ENCODE peak calls at places on chromosomes 12 and 14, in four cellular contexts. F is H1, G is GM12878, E is HepG2. C is an unnamed sample. For H3K9me3, the result is how much of the 10 kb centered on the place peaks cover.

GRCh38 chr12:14076538-14076937 is 95.1 kb upstream of the GRIN2B start:
- DNase-seq in E (no peak), F (no peak), G (no peak), C (no peak)

GRCh38 chr14:35155962-35156361 is 33.6 kb downstream of the PRORP start:
- DNase-seq in E (no peak), G (no peak), F (no peak), C (no peak)

GRCh38 chr12:68839183-68840147 is 31.5 kb downstream of the MDM2 start:
- DNase-seq in E (no peak), G (no peak), F (no peak), C (no peak)

GRCh38 chr12:56684745-56685369 is 3.2 kb downstream of the PTGES3 start:
- DNase-seq in G (no peak), E (no peak), F (no peak), C (no peak)

GRCh38 chr14:74018029-74018703 is 922 bp downstream of the ENTPD5 start:
- DNase-seq in E (peak), G (no peak), F (no peak), C (no peak)

GRCh38 chr12:89180496-89180895 is 171.8 kb downstream of the DUSP6 start:
- DNase-seq in F (no peak), E (no peak), G (no peak), C (no peak)

GRCh38 chr12:55385911-55386310 is 14.4 kb upstream of the OR6C65 start:
- DNase-seq in G (no peak), E (no peak), F (no peak), C (no peak)

GRCh38 chr12:15230751-15231150 is 9.5 kb upstream of the RERG start:
- DNase-seq in E (no peak), F (no peak), G (no peak), C (no peak)

DNA sequence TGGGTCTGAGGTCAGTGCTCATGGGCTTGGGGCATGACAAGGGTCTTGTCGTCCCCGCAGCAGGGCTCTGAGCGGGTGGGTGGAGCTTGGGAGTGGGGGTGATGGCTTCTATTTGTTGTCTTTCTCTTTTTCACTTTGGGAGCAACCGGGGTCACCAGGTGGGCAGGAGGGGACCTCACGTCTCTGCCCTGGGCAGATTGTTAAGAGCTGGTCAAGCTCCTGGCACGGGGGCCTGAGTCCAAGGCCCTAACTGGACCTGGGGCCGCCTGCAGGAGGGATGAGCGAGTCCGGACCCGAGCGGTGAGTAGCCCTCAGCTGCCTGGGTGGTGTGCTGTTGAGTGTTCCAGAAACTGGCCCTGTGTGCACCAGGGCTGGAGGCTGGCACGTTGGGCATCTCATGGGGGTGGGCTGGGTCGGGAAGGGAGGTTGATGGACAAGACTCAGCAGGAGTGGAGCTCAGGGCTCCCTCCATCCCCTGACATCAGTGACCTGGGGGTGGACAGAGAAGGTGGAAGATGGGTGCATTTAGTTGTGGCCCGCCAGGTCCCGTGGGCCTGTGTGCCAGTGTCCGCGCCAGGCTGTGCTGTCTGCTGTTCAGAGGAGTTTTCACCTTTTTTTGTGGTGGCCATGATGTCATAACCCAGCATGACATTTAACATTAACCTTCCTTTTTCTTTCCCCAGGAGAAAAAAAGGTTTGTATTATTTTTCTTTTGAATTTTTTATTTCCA is 27.5 kb downstream of the RTL1 start:
- DNase-seq in G (no peak), E (no peak), F (no peak), C (no peak)
- H3K9ac ChIP-seq in G (no peak), E (no peak), F (no peak), C (no peak)

GRCh38 chr14:61188196-61188595 is 92.9 kb downstream of the TMEM30B start:
- DNase-seq in G (no peak), E (no peak), F (no peak), C (no peak)
- TF ChIP-seq ATF2 in G (no peak), E (no peak), F (no peak), C (no peak)

GRCh38 chr14:105913861-105914260 is 387.5 kb downstream of the TMEM121 start:
- DNase-seq in G (no peak), E (no peak), F (no peak), C (no peak)

GRCh38 chr14:105917933-105918436 is 391.6 kb downstream of the TMEM121 start:
- DNase-seq in E (no peak), F (no peak), G (no peak), C (no peak)

GRCh38 chr14:105913221-105913620 is 386.8 kb downstream of the TMEM121 start:
- DNase-seq in E (no peak), G (no peak), F (no peak), C (no peak)

GRCh38 chr14:105912641-105913180 is 386.3 kb downstream of the TMEM121 start:
- DNase-seq in G (no peak), E (no peak), F (no peak), C (no peak)

GRCh38 chr14:105914738-105915385 is 388.5 kb downstream of the TMEM121 start:
- DNase-seq in E (no peak), F (no peak), G (no peak), C (no peak)
- H3K9me3 ChIP-seq in E (under half), F (under half), G (under half), C (under half)

DNA sequence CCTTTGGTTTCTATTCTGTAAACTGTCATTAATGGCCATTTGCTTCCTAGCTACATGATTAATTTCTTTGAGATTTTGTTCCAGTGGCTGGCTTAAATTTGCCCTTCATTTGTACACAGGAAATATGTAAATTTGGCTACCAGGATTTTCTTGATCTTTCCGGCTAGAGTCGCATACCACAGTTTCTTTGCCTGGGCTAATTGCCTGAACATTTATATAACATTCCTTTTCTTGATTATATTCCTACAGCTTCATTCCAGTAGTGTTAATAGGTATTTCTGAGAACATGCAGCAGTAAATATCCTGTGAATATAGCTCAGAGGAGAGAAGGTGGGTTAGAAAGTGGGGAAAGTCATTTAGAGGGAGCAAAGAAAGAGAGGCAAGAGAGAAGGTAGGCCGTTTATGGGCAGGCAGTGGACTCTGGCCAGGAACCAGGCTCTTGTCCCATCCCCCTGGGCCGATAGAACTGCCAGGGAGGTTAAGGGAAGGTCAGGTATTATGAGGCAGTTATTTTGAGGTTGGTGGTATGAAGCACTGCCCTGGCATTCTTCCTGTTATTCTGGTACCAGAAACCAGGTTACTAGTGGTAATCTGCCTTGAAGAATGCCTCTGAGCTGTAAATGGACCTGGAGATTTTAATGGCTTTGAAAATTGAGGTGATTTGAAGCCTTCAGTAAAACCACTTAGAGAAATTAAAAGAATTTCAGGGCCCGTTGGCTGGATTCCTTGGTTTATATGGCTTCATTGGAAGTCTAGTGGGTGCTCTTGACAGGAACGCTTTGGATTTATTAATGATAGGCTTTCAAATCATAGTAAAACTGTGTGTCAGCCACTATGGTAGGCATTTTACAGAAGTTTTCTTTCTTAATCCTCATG is 4.4 kb downstream of the RNF10 start:
- DNase-seq in G (no peak), F (no peak), E (peak), C (no peak)
- H3K9ac ChIP-seq in G (peak), F (no peak), E (peak), C (no peak)

GRCh38 chr14:23174266-23174665 is 9.2 kb downstream of the SLC7A8 start:
- DNase-seq in E (no peak), F (no peak), G (no peak), C (no peak)
- TF ChIP-seq ATF2 in E (no peak), F (no peak), G (no peak), C (no peak)

DNA sequence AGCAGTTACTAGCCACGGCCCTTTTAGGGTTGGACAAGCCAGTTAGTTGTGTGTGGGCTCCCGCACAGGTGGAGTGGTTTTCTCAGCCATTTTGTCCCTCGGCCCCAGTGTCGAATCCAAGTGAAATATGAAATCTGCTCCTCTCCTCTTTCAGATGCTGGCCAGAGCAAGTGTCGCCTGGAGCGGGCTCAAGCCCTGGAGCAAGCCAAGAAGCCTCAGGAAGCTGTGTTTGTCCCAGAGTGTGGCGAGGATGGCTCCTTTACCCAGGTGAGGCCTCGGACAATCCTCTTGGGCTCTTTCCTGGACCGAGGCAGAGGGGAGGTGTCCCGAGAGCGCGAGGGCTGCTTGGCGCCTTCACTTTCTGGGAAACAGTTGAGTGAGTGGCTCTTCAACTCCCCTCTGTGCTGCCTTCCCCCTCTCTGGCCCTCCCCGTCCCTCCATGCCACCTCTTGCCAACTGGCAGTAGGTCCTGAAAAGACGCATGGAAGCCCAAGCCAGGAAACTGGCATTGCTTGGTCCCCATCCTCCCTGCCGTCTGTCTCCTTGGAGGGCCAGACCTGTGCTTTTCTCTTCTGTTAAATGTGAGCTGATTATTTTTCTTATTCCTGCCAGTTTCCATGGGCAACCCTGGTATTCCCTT is 74.2 kb downstream of the SMOC1 start:
- DNase-seq in E (no peak), G (no peak), F (no peak), C (no peak)
- H3K9me3 ChIP-seq in E (under half), G (under half), F (under half), C (under half)

GRCh38 chr12:53219116-53219955 is 12.3 kb upstream of the ITGB7 start:
- DNase-seq in E (no peak), G (no peak), F (no peak), C (peak)

GRCh38 chr12:53218551-53219114 is 11.6 kb upstream of the ITGB7 start:
- DNase-seq in F (no peak), G (no peak), E (no peak), C (no peak)

GRCh38 chr12:53217049-53217929 is 10.2 kb upstream of the ITGB7 start:
- DNase-seq in F (no peak), E (no peak), G (no peak), C (no peak)

GRCh38 chr12:53219956-53220856 is 11.8 kb downstream of the RARG start:
- DNase-seq in E (peak), G (no peak), F (no peak), C (peak)

GRCh38 chr12:53217930-53218307 is 10.9 kb upstream of the ITGB7 start:
- DNase-seq in G (no peak), E (no peak), F (no peak), C (no peak)
- H3K9ac ChIP-seq in G (peak), E (no peak), F (no peak), C (peak)

GRCh38 chr14:75198291-75198933 is 22.0 kb upstream of the TMED10 start:
- DNase-seq in F (no peak), G (no peak), E (peak), C (no peak)

GRCh38 chr14:75201087-75201486 is 24.7 kb upstream of the TMED10 start:
- DNase-seq in E (no peak), F (no peak), G (no peak), C (no peak)

GRCh38 chr14:75197338-75197737 is 20.9 kb upstream of the TMED10 start:
- DNase-seq in G (no peak), F (no peak), E (no peak), C (no peak)

GRCh38 chr14:75202671-75203070 is 26.3 kb upstream of the TMED10 start:
- DNase-seq in F (no peak), E (no peak), G (no peak), C (no peak)

DNA sequence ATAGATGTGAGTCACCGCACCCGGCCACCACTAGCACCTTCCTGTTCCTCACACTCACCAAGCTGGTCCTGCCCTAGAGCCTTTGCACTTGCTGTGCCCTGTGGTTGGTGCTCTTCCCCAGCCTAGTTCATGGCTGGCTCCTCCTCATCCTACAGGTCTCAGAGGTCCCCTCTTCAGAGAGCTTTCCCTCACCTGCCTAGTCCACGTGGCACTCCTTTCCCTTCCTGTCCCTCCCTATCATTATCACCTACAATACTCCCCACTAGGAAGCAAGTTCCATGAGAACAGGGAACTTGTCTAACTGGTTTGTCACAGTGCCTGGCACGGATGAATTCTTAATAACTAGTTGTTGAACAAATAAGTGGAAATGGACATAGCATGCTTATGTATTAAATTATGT is 24.0 kb upstream of the TMED10 start:
- DNase-seq in G (no peak), F (no peak), E (no peak), C (no peak)
- TF ChIP-seq ATF2 in G (no peak), F (no peak), E (no peak), C (no peak)

C was measured in K562.